ENCODE peak calls at places on chromosomes 16 and 17, in five cellular contexts. G is tibial artery, T is BJ, Z is keratinocyte, J is uterus. V is an unnamed sample.

GRCh38 chr16:56988161-56988947 is 1.0 kb upstream of the NLRC5 start:
- DNase-seq in T (no peak), G (no peak), J (peak), Z (no peak), V (no peak)

GRCh38 chr16:86910821-86911220 is 332.5 kb downstream of the FOXL1 start:
- DNase-seq in J (no peak), G (no peak), T (no peak), Z (no peak), V (no peak)

GRCh38 chr17:82386256-82386831 is 14.8 kb downstream of the UTS2R start:
- DNase-seq in T (no peak), G (peak), Z (no peak), J (peak), V (no peak)

GRCh38 chr17:82636626-82637598 is 11.3 kb downstream of the WDR45B start:
- DNase-seq in J (no peak), G (no peak), T (no peak), Z (no peak), V (no peak)

GRCh38 chr16:51402785-51403184 is 251.7 kb upstream of the SALL1 start:
- DNase-seq in G (no peak), Z (no peak), T (no peak), J (no peak), V (no peak)

GRCh38 chr16:87581867-87582220 is 20.5 kb upstream of the JPH3 start:
- DNase-seq in J (peak), T (peak), G (peak), Z (peak), V (peak)

GRCh38 chr17:216625-217024 is 35.2 kb upstream of the DOC2B start:
- DNase-seq in G (no peak), J (no peak), T (no peak), Z (no peak), V (no peak)

GRCh38 chr17:83154311-83155127 is 75.1 kb downstream of the METRNL start:
- DNase-seq in Z (no peak), T (no peak), J (no peak), G (no peak), V (no peak)

GRCh38 chr16:84075376-84075775 is 32.8 kb upstream of the SLC38A8 start:
- DNase-seq in J (no peak), Z (no peak), G (no peak), T (no peak), V (no peak)

GRCh38 chr17:419073-419735 is 66.6 kb upstream of the RPH3AL start:
- DNase-seq in Z (no peak), T (no peak), G (no peak), J (no peak), V (no peak)

GRCh38 chr16:1398826-1399581 is 15.5 kb downstream of the UNKL start:
- DNase-seq in T (no peak), G (no peak), J (no peak), Z (no peak), V (no peak)
- TF ChIP-seq CTCF in T (no peak), G (no peak), J (no peak), Z (no peak), V (no peak)

DNA sequence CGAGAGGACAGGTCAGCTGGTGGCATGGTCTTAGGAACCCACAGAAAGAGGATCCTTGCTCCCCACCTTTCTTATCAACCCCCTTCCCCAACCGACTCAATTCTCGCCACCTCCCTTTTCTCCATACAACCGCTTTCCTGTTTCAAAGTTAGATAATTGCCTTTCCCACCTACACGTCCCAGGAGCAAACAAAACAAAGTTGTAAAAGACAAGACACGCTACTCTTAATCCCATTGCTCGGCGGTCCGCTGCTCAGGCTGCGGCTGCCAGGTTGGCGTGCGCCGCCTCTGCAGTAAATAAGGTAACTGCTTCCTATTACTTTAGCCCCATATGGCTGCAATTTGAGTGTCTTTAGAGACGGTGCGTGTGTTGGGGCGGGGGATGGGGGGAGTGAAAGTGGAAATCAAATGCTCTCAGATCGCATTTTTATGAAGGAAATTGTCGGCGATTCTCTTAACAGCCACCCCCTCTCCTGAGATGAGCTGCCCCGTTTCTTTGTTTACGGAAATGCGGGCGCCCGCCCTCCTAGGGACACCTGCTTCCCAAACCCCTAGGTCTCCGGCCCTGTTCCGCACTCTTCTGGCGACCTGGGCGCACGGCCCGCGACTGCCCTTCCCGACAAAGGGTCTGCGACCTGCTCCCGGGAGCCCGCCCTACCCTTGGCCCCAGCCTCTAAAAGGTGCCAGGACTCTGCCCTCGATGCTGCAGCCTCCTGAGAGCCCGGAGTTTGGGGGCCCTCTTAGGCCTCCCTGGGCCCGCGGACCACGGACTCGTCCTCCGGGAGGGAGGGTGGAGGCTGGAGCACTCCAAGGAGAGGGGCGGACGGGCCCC is 3.7 kb upstream of the CBX8 start:
- DNase-seq in Z (no peak), G (no peak), T (no peak), J (no peak), V (peak)
- H3K4me3 ChIP-seq in Z (peak), G (no peak), T (no peak), J (no peak), V (peak)

GRCh38 chr16:539901-540530 is 12.5 kb downstream of the CAPN15 start:
- DNase-seq in J (no peak), T (no peak), G (no peak), Z (no peak), V (no peak)
- TF ChIP-seq CTCF in J (no peak), T (no peak), G (no peak), Z (no peak), V (no peak)

GRCh38 chr17:81366648-81367047 is 28.6 kb upstream of the BAHCC1 start:
- DNase-seq in Z (no peak), J (no peak), G (no peak), T (no peak), V (no peak)
- H3K4me3 ChIP-seq in Z (no peak), J (no peak), G (no peak), T (no peak), V (no peak)

GRCh38 chr17:8887834-8888703 is 20.6 kb upstream of the PIK3R6 start:
- DNase-seq in J (no peak), Z (no peak), G (peak), T (no peak), V (no peak)
- TF ChIP-seq CTCF in J (no peak), Z (no peak), G (no peak), T (peak), V (peak)

GRCh38 chr16:1708768-1709180 is 2.8 kb downstream of the MAPK8IP3 start:
- DNase-seq in J (no peak), G (no peak), Z (no peak), T (no peak), V (no peak)
- H3K4me3 ChIP-seq in J (no peak), G (no peak), Z (no peak), T (no peak), V (no peak)

DNA sequence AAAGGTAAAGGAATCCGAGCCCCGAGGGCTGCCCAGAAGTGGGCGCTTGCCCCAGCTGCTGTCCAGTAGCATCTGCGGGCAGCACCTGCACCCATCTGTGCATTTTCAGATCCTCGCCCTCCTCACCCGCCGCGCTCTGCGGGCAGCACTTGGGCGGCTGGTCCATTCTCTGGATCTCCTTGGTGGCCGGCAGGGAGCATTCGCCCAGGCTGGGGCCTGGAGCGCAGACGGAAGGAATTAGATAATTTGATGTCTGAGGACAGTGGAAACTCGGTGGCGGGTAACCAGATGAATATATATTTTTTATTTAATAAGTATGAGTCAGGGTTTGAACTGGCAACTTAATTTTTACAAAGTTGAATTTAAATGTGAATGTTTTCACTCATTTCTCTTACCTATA is 88.5 kb downstream of the NPIPB11 start:
- DNase-seq in Z (no peak), T (no peak), G (no peak), J (no peak), V (no peak)
- TF ChIP-seq CTCF in Z (no peak), T (peak), G (no peak), J (no peak), V (no peak)